ENCODE peak calls at places on chromosomes 5 and 9, in five cellular contexts. P is HFFc6; Q is CD8-positive, alpha-beta T cell; F is fibroblast of mammary gland; N is astrocyte of the spinal cord. B is an unnamed sample.

GRCh38 chr5:77086611-77087483 is at the start of gene ZBED3:
- DNase-seq in P (peak), Q (peak), F (peak), N (peak), B (peak)

GRCh38 chr5:43042626-43043399 is 2.7 kb upstream of the ANXA2R start:
- DNase-seq in P (peak), F (peak), N (peak), Q (peak), B (peak)

GRCh38 chr5:137147346-137147745 is 351.8 kb downstream of the SPOCK1 start:
- DNase-seq in N (no peak), P (no peak), Q (no peak), F (no peak), B (no peak)

GRCh38 chr5:178461426-178461730 is 128.8 kb downstream of the COL23A1 start:
- DNase-seq in N (no peak), P (no peak), F (no peak), Q (no peak), B (no peak)

GRCh38 chr9:98993570-98993945 is 49.9 kb downstream of the COL15A1 start:
- DNase-seq in N (no peak), Q (no peak), F (no peak), P (no peak), B (no peak)

GRCh38 chr9:113669523-113670115 is 206.1 kb downstream of the RGS3 start:
- DNase-seq in N (no peak), Q (no peak), F (peak), P (no peak), B (no peak)

GRCh38 chr5:37554938-37555337 is 175.8 kb downstream of the WDR70 start:
- DNase-seq in P (no peak), N (peak), Q (no peak), F (peak), B (no peak)

GRCh38 chr5:37005946-37006540 is 129.5 kb downstream of the NIPBL start:
- DNase-seq in F (peak), P (peak), N (peak), Q (no peak), B (no peak)

GRCh38 chr5:31585519-31586270 is 53.2 kb upstream of the PDZD2 start:
- DNase-seq in N (peak), Q (no peak), P (no peak), F (no peak), B (no peak)

GRCh38 chr5:60487466-60487865 is 212.5 kb downstream of the DEPDC1B start:
- DNase-seq in P (no peak), N (no peak), F (peak), Q (no peak), B (no peak)

GRCh38 chr9:128149951-128150593 is 819 bp downstream of the LCN2 start:
- DNase-seq in N (no peak), P (no peak), F (no peak), Q (no peak), B (no peak)

GRCh38 chr5:149990518-149991376 is 9.7 kb downstream of the TIGD6 start:
- DNase-seq in Q (peak), P (peak), N (peak), F (peak), B (peak)

GRCh38 chr9:86099695-86100364 is 472 bp upstream of the GOLM1 start:
- DNase-seq in Q (no peak), P (peak), N (peak), F (peak), B (peak)

GRCh38 chr9:13816837-13817236 is 497.1 kb downstream of the NFIB start:
- DNase-seq in P (no peak), F (no peak), Q (no peak), N (no peak), B (no peak)

GRCh38 chr5:147576646-147577535 is 67.0 kb upstream of the DPYSL3 start:
- DNase-seq in P (peak), N (peak), F (peak), Q (peak), B (no peak)

GRCh38 chr5:119347996-119348395 is 7.8 kb upstream of the TNFAIP8 start:
- DNase-seq in Q (no peak), F (peak), P (peak), N (peak), B (no peak)

GRCh38 chr9:96617439-96618185 is 2.0 kb downstream of the CDC14B start:
- DNase-seq in Q (no peak), P (no peak), F (no peak), N (no peak), B (no peak)

GRCh38 chr9:91781906-91782305 is 168.1 kb downstream of the ROR2 start:
- DNase-seq in P (no peak), F (no peak), N (no peak), Q (no peak), B (no peak)

GRCh38 chr5:16528382-16528849 is 62.8 kb upstream of the ZNF622 start:
- DNase-seq in Q (no peak), F (no peak), P (no peak), N (no peak), B (no peak)

GRCh38 chr5:68918306-68918705 is 175.5 kb upstream of the SLC30A5 start:
- DNase-seq in N (no peak), F (peak), P (no peak), Q (no peak), B (no peak)

GRCh38 chr5:94024101-94024500 is 282.7 kb upstream of the POU5F2 start:
- DNase-seq in N (peak), Q (no peak), P (no peak), F (peak), B (no peak)

GRCh38 chr5:32325067-32325466 is 12.3 kb upstream of the MTMR12 start:
- DNase-seq in N (peak), F (no peak), P (no peak), Q (no peak), B (no peak)

GRCh38 chr9:124779368-124780059 is 2.6 kb downstream of the OLFML2A start:
- DNase-seq in P (peak), F (peak), Q (no peak), N (peak), B (no peak)

GRCh38 chr5:40437452-40437861 is 242.3 kb upstream of the PTGER4 start:
- DNase-seq in N (peak), P (peak), F (peak), Q (no peak), B (no peak)

GRCh38 chr5:127934791-127935256 is 148.7 kb upstream of the SLC12A2 start:
- DNase-seq in P (peak), F (peak), N (peak), Q (no peak), B (no peak)

GRCh38 chr9:125835655-125836054 is 88.5 kb downstream of the PBX3 start:
- DNase-seq in N (no peak), F (no peak), Q (no peak), P (no peak), B (no peak)

GRCh38 chr5:71907589-71908145 is 188.6 kb downstream of the CARTPT start:
- DNase-seq in N (no peak), P (no peak), F (no peak), Q (no peak), B (no peak)

GRCh38 chr9:34572092-34572491 is 17.4 kb downstream of the CNTFR start:
- DNase-seq in N (no peak), P (no peak), F (no peak), Q (no peak), B (no peak)

GRCh38 chr9:110329676-110330235 is 7.9 kb downstream of the TXNDC8 start:
- DNase-seq in Q (no peak), N (no peak), P (no peak), F (no peak), B (no peak)

GRCh38 chr5:78597858-78598415 is 50.6 kb downstream of the LHFPL2 start:
- DNase-seq in P (peak), N (peak), Q (no peak), F (peak), B (no peak)

GRCh38 chr9:138097501-138097991 is 220.0 kb downstream of the CACNA1B start:
- DNase-seq in N (no peak), Q (no peak), P (no peak), F (no peak), B (peak)

GRCh38 chr9:76603448-76603895 is 144.5 kb downstream of the GCNT1 start:
- DNase-seq in Q (no peak), N (no peak), F (peak), P (no peak), B (no peak)

GRCh38 chr5:83313431-83313830 is 158.1 kb upstream of the VCAN start:
- DNase-seq in N (peak), Q (no peak), F (no peak), P (peak), B (no peak)

GRCh38 chr9:25990376-25990775 is 312.1 kb upstream of the TUSC1 start:
- DNase-seq in F (no peak), Q (no peak), N (no peak), P (no peak), B (no peak)

GRCh38 chr5:78547171-78547570 is 101.4 kb downstream of the LHFPL2 start:
- DNase-seq in F (peak), N (peak), P (peak), Q (no peak), B (no peak)

GRCh38 chr5:81965510-81965909 is 6.3 kb upstream of the ATG10 start:
- DNase-seq in P (peak), Q (no peak), F (peak), N (peak), B (no peak)

GRCh38 chr5:14164764-14165163 is 21.6 kb downstream of the TRIO start:
- DNase-seq in P (no peak), F (no peak), Q (no peak), N (no peak), B (no peak)

GRCh38 chr9:95841377-95841776 is 34.1 kb upstream of the ERCC6L2 start:
- DNase-seq in N (no peak), Q (no peak), F (no peak), P (no peak), B (no peak)

GRCh38 chr5:172173771-172174170 is 14.3 kb downstream of the STK10 start:
- DNase-seq in F (peak), N (peak), Q (peak), P (peak), B (peak)

GRCh38 chr5:160555836-160556660 is 134.4 kb downstream of the PTTG1 start:
- DNase-seq in Q (no peak), F (no peak), N (peak), P (no peak), B (no peak)

DNA sequence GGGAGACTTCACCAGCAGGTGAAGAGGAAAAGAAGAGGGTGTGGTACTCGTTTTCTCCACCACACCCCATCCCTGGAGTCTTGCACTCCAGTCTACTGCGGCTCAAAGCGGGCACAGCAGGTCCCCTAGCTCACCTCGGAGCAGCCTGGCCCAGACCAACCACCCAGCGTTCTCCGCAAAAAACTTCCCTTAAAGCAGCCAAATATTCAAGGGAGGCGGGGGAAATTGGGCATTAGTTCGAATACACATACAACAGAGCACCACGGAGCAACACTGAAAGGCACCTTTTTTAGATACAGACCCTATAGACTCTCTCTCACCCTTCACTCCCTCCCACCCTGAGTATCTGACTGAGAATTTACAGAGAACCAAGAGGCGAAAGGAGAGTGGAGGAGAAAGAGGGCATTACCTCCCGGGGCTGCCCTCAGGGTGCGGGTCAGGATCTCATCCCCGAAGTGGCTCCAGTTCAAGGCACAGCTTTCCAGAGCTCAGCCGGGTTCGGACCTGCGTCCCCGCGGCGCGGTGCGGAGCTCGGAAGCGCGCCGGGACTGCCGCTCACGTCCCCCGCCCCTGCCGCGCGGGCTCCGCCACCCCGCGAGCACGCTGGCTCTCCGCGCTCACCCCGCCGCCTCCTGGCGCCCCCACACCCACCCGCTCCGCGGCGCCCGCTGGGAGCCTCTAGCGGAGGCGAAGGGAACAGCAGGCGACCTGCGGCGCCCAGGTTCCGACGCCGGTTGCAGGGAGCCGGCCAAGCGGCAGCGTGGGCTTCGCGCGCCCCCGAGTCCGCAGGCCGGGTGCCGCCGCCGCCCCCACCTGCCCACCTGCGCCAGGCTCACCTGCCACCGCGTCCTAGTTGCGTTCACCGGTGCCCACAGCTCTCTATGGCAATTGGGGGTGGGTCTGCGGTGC is 1638.7 kb upstream of the C9orf72 start:
- DNase-seq in Q (no peak), N (peak), P (no peak), F (no peak), B (peak)
- TF ChIP-seq CTCF in Q (peak), N (peak), P (peak), F (peak), B (peak)

GRCh38 chr5:133247881-133248642 is 196.2 kb downstream of the HSPA4 start:
- DNase-seq in N (peak), F (peak), Q (no peak), P (peak), B (no peak)
- TF ChIP-seq CTCF in N (peak), F (peak), Q (no peak), P (peak), B (no peak)

GRCh38 chr5:80245986-80246781 is 9.7 kb downstream of the SERINC5 start:
- DNase-seq in N (peak), Q (no peak), F (peak), P (peak), B (no peak)

GRCh38 chr5:80250801-80251200 is 5.0 kb downstream of the SERINC5 start:
- DNase-seq in P (no peak), Q (no peak), F (no peak), N (no peak), B (no peak)

GRCh38 chr5:80246995-80247729 is 8.7 kb downstream of the SERINC5 start:
- DNase-seq in Q (no peak), F (peak), N (peak), P (peak), B (no peak)

GRCh38 chr5:80249876-80250275 is 6.0 kb downstream of the SERINC5 start:
- DNase-seq in Q (no peak), F (no peak), P (no peak), N (peak), B (no peak)

GRCh38 chr5:80248378-80248777 is 7.5 kb downstream of the SERINC5 start:
- DNase-seq in Q (no peak), N (no peak), P (no peak), F (no peak), B (no peak)
- TF ChIP-seq CTCF in Q (no peak), N (no peak), P (no peak), F (no peak), B (no peak)

DNA sequence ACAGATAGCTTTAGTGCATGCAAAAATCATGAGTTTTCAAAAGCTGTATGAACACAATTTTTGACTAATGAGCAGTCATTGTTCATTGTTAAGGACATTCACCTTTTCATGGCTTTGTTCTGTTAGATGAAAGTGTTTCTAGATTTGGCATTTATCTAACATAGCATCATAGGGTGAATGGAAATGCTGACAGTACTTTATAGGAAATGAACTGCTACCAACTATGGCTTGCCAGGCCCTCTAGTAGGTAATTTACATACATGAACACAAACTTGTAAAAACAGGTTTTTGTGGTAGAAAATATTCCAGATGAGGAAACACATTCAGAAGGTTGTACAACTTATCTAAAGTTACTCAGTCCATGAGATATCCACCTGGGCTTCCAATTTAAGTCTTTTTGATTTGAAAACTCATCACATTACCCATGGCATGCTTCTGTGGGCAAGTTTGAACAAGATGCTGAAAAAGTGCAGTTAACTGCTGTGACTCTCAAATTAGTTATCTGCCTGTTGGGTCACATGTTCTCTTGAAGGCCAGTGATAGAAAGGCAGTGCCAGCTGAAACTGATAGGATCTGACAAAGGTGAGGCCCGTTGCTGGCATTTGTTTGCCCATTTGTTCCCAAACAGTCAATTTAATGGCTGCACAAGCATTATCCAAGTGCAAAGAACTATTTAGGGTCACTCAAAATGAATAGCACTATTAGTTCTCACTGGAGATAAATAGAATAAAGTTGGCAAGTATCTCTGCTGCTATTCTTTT is 399.1 kb downstream of the MAN2A1 start:
- DNase-seq in N (no peak), Q (no peak), F (no peak), P (no peak), B (no peak)
- TF ChIP-seq CTCF in N (no peak), Q (no peak), F (no peak), P (no peak), B (no peak)

DNA sequence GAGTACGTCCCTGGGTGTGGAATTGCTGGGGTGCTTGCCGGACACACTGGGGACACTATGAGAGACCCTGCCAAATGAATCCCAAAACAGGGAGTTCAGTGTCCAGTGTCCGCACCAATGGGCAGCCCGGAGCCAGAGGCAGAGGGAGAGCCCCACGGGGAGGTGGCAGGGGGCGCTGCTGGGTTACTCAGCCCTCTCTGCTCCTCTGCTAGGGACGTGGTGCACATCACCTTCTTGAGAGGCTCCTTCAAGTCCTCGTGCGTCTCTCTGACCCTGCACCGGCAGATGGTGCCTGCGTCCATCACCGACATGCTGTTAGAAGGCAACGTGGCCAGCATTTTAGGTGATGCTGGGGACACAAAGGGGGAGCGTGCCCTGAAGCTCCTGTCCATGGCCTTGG is 20.8 kb downstream of the STKLD1 start:
- DNase-seq in N (peak), Q (no peak), F (peak), P (no peak), B (no peak)
- TF ChIP-seq CTCF in N (peak), Q (no peak), F (peak), P (peak), B (no peak)

DNA sequence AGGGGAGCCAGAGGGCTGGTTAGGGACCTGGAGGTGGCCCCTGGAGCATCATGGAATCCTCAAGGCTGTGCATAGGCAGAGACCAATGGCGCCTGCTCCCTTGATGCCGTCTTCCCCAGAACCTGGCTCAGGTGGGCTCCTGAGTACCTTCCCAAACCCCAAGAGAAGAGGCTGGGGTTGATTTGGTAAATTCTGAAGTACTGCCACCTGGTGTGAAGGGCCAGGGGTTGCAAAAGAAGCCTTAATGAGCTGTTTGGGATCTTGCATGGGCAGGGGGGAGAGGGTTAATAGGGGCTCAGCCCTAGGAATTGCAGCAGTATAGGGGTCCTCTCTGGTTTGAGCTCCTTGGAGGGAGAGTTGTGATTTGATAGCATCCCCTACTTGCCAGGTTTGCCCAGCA is 52.1 kb downstream of the CYSTM1 start:
- DNase-seq in N (no peak), Q (no peak), P (no peak), F (no peak), B (no peak)
- TF ChIP-seq CTCF in N (no peak), Q (no peak), P (no peak), F (no peak), B (no peak)

B was measured in natural killer cell.